ENCODE peak calls at places on chromosomes 12 and 14, in ten cellular contexts. D is tibial nerve, B is uterus, M is H1, Q is endothelial cell of umbilical vein, Z is ovary, C is IMR-90, K is A549, I is breast epithelium, F is sigmoid colon. X is an unnamed sample.

GRCh38 chr12:97177482-97177881 is 270.4 kb downstream of the NEDD1 start:
- DNase-seq in Z (no peak), I (no peak), K (no peak), F (no peak), B (no peak), M (no peak), C (no peak), D (no peak), Q (no peak), X (no peak)

GRCh38 chr14:76323331-76324050 is 52.4 kb upstream of the ESRRB start:
- DNase-seq in Z (no peak), F (peak), B (no peak), Q (no peak), M (no peak), I (no peak), D (no peak), C (no peak), K (no peak), X (no peak)

GRCh38 chr12:26164118-26164517 is 31.3 kb upstream of the SSPN start:
- DNase-seq in F (no peak), Q (no peak), I (no peak), M (no peak), Z (no peak), B (no peak), C (no peak), D (no peak), K (no peak), X (no peak)

GRCh38 chr12:115990241-115990640 is 287.3 kb downstream of the MED13L start:
- DNase-seq in C (no peak), D (no peak), F (no peak), I (no peak), K (no peak), Q (no peak), B (no peak), M (no peak), Z (no peak), X (no peak)

GRCh38 chr14:48616941-48617340 is 941.5 kb upstream of the MDGA2 start:
- DNase-seq in Q (no peak), Z (no peak), B (no peak), I (no peak), C (no peak), D (no peak), K (no peak), M (no peak), F (no peak), X (no peak)

GRCh38 chr12:106074706-106075392 is 63.9 kb downstream of the NUAK1 start:
- DNase-seq in C (peak), M (no peak), B (peak), Q (peak), I (no peak), K (no peak), F (no peak), D (no peak), Z (no peak), X (no peak)

GRCh38 chr12:77324763-77325468 is 259.5 kb upstream of the E2F7 start:
- DNase-seq in Z (peak), Q (peak), D (peak), K (peak), C (peak), M (peak), I (peak), F (peak), B (peak), X (no peak)

GRCh38 chr12:69661386-69661785 is 37.7 kb downstream of the BEST3 start:
- DNase-seq in Q (no peak), F (no peak), M (no peak), I (no peak), Z (no peak), C (no peak), K (no peak), B (no peak), D (no peak), X (no peak)

GRCh38 chr12:12724421-12725085 is 7.4 kb downstream of the CDKN1B start:
- DNase-seq in Z (no peak), Q (no peak), I (no peak), K (no peak), F (no peak), D (no peak), C (no peak), M (peak), B (no peak), X (no peak)

GRCh38 chr12:96811083-96811482 is 96.0 kb upstream of the NEDD1 start:
- DNase-seq in D (no peak), C (peak), B (no peak), Z (no peak), M (no peak), I (no peak), F (no peak), Q (peak), K (peak), X (no peak)

GRCh38 chr12:19575307-19576243 is 136.3 kb downstream of the AEBP2 start:
- DNase-seq in Q (peak), C (peak), F (peak), K (peak), Z (no peak), B (peak), I (peak), D (peak), M (no peak), X (peak)

DNA sequence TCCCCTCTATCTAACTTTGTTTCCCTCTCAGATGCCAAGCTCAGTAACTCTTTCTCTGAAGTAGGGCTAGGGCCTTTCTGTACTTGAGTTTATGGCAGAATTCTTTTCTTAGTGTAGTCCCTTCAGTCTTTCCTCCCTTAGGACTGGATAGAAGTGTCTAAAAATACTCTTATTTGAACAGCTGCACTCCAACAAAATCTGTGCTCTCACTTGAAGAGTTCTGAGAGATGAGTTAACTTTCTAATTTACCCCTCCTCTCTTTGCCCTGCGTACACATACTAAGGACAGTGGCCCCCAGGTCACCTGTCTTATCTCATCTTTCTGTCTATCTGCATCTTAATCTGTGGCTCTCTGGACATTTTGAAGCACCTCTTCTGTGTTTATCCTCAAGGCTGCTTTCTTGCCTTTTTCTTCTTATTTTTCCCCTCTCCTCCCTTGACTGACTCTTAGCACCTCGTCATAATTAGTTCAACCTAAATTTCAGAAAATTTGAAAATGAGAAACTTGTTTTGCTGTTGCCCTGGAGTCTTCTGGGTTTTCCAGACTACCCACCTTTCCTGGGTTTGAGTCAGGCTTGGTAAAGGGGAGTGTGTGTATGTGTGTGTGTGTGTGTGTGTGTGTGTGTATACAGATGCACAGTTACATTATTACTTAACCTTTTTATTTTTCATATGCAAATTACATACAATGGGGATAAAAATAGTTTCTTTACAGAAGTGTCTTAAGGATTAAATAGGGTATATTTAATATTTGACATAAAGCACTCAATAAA is 23.9 kb downstream of the NCKAP1L start:
- DNase-seq in B (no peak), M (no peak), I (no peak), K (no peak), F (no peak), D (no peak), C (no peak), Q (no peak), Z (no peak), X (no peak)
- H3K27ac ChIP-seq in B (no peak), M (no peak), I (no peak), K (no peak), F (no peak), D (no peak), C (no peak), Q (no peak), Z (no peak), X (no peak)

GRCh38 chr12:53727310-53728041 is at the start of gene CALCOCO1:
- DNase-seq in K (peak), I (peak), Z (peak), F (peak), C (peak), M (peak), Q (peak), D (peak), B (peak), X (peak)
- TF ChIP-seq POLR2A in K (peak), I (no peak), Z (no peak), F (no peak), C (no peak), M (no peak), Q (peak), D (peak), B (peak), X (peak)

GRCh38 chr14:61557262-61557661 is 138.1 kb upstream of the HIF1A start:
- DNase-seq in C (no peak), F (no peak), Z (no peak), M (no peak), K (no peak), D (no peak), I (no peak), B (no peak), Q (no peak), X (no peak)

GRCh38 chr14:61556455-61556854 is 138.9 kb upstream of the HIF1A start:
- DNase-seq in D (no peak), Z (no peak), B (no peak), C (no peak), I (no peak), Q (no peak), K (no peak), M (no peak), F (no peak), X (no peak)

GRCh38 chr14:61557854-61558253 is 137.5 kb upstream of the HIF1A start:
- DNase-seq in K (no peak), C (no peak), D (no peak), B (no peak), I (no peak), Z (no peak), M (no peak), F (no peak), Q (no peak), X (no peak)

GRCh38 chr14:61553730-61554641 is 141.3 kb upstream of the HIF1A start:
- DNase-seq in C (peak), Z (no peak), Q (no peak), D (peak), F (no peak), M (no peak), I (no peak), K (peak), B (no peak), X (no peak)

GRCh38 chr14:61555056-61555838 is 140.1 kb upstream of the HIF1A start:
- DNase-seq in B (no peak), K (no peak), Z (no peak), Q (no peak), M (no peak), D (no peak), C (peak), F (no peak), I (no peak), X (no peak)
- H3K27ac ChIP-seq in B (no peak), K (peak), Z (no peak), Q (no peak), M (no peak), D (no peak), C (peak), F (no peak), I (no peak), X (no peak)

DNA sequence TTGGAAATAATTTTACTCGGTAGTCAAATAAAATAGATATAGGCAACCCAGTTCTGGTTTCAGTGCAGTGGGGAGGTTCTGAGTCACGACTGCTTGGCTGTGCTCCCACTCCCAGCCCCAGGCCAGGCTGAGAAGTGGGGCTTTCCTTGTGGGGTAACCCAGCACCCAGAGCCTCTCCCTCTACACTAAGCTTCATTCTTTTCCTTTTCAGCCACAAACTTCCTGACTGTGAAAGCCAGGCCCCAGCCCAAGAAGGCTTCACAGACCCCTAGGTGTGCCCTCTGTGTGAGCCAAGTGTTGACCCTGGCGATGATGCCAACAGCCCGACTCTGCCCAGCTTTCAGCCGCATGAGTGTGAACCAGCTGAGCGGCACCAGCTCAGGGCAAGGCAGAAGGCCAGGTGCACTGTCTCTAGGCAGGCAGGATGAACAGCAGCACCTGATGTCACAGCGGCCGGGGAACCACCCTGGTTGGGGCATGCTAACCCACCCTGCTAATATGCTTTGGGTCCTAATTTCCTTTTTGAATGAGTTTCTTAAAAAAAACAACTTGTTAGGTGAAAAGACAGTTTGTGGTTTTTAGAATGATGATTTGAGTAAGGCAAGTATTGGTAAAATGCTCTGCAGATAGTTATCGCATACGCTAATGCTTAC is 42.2 kb upstream of the ATP23 start:
- DNase-seq in D (no peak), F (peak), Q (peak), M (no peak), C (peak), I (peak), K (no peak), B (peak), Z (peak), X (peak)
- TF ChIP-seq POLR2A in D (no peak), F (no peak), Q (no peak), M (no peak), C (no peak), I (no peak), K (no peak), B (no peak), Z (no peak), X (peak)

DNA sequence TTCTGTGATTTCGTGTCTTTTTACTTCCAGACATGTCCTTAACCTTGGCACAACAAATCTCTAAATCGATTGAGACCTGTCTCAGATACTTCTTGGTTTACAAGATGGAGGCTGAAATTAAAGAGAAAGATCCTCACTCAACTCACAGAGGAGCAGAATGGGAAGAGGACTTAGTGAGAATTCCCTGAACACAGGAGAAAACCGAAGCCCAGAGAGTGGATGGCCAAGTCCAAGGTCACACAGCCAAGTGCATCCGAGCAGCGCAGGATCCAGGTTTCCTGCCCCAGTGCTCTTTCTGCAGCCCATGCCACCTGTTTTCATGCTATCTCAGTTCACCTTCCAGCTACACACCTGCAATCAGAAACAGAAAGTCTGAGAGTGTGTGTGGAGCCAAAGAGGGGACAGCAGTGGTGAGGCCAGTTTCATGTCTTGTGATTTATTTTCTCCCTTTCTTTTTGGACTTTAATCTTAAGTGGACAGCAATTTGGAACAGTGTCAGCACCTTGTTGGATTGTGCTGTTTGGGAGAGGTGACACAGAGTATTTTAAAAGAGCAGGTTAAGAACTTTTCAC is 22.9 kb upstream of the TCL1B start:
- DNase-seq in D (no peak), C (no peak), K (no peak), M (no peak), I (no peak), Z (no peak), Q (no peak), F (no peak), B (no peak), X (no peak)
- H3K27ac ChIP-seq in D (no peak), C (no peak), K (no peak), M (no peak), I (no peak), Z (no peak), Q (no peak), F (no peak), B (no peak), X (no peak)

DNA sequence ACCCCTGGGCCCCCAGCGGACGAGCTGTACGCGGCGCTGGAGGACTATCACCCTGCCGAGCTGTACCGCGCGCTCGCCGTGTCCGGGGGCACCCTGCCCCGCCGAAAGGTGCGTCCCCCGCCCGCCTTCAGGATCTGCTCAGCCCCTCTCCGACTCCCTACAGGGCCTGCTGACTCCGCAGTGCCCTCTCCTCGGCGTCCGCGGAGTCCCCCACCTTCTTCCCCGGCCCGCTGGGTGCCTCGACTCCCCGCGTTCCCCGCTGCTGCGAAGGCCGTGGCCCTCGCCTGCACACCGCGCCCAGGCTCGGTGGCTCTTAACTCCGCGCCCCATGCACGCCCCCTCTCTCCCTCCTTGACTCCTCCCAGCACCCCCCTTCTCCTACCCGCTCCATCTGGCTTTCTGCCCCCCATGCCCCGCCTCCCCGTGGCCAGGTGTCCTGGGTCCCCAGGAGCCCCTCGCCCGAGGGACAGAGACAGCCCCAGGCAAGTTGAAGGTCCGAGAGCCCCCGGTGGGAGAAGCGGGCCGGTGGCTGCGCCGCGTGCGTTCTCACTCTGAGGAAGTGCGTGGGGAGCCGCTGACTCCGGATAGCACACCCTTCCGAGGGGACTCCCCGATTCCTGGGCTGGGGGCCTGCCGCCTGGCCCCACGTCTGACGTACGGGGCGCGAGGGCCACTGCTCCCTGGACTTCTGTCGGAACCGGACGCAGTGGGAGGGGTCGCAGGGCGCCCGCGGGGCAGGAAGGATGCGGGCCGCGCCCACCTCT is 594 bp downstream of the TAMALIN start:
- DNase-seq in M (no peak), D (peak), B (peak), Q (peak), I (no peak), C (no peak), K (no peak), Z (peak), F (peak), X (no peak)
- TF ChIP-seq POLR2A in M (no peak), D (peak), B (no peak), Q (no peak), I (no peak), C (no peak), K (no peak), Z (no peak), F (no peak), X (peak)

GRCh38 chr12:1676043-1676442 is 14.8 kb upstream of the ADIPOR2 start:
- DNase-seq in F (no peak), C (no peak), B (no peak), I (no peak), K (no peak), M (no peak), D (no peak), Q (no peak), Z (no peak), X (no peak)

GRCh38 chr12:1680804-1681492 is 9.9 kb upstream of the ADIPOR2 start:
- DNase-seq in F (no peak), D (no peak), C (no peak), M (peak), B (no peak), Z (no peak), K (no peak), Q (peak), I (no peak), X (no peak)

DNA sequence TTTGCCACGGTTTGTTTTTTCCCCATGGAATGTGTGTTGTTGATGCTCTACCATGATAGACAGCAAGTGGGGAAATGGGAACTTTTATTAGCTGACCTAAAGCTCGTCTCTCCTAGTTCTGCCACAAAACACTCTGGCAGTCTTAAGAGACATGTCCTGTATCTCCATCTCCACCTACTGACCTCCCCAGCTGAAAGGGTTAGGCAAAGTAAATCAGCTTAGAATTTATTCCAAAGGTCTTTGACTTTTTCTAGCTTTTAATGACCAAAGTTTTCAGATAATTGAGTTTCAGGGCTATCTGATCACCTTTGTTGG is 9.4 kb upstream of the ADIPOR2 start:
- DNase-seq in C (no peak), D (no peak), F (no peak), M (no peak), I (no peak), B (no peak), K (no peak), Q (no peak), Z (no peak), X (no peak)
- H3K27ac ChIP-seq in C (no peak), D (peak), F (no peak), M (no peak), I (peak), B (peak), K (no peak), Q (peak), Z (no peak), X (peak)

DNA sequence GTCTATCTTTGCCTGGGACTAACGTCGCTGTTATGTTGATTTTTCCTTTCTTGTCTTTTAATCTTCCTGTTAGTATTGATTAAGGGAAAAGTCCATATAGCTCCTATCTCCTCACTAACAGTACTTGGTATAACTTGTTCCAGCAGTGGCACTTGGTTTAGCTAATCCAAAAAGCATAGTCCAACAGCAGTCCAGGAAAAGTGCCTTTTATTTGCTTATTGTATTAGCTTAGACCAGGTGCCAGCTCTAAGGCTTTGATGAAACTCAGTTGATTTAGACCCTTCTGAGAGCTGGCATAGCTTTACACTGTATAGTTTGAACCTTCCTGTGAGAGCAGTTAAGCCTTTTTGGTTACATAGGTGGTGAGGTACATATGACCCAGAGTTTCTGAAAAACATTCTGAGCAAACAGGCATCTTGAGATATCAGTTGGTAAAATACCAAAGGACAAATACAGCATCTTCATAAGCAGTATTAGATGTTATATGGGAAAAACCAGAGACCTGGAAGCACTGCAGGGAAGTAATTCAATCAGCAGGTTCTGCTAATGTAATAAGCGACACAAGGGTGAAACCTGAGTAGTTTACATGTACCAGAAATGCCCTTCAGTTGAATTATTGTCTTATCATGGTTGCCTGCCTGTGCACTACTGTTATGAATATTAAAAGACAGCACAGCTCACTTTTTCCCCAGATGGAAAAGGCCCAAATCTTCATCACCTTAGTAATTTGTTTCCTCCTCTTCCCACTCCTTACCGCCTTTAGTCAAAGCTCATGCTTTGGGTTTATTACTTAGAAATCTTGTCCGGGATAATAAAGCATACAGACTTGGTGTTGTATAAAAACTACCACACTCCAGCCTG is 13.0 kb downstream of the PELI2 start:
- DNase-seq in Q (no peak), I (no peak), D (no peak), Z (no peak), M (no peak), F (no peak), K (no peak), C (no peak), B (no peak), X (no peak)
- TF ChIP-seq POLR2A in Q (no peak), I (no peak), D (no peak), Z (no peak), M (no peak), F (no peak), K (no peak), C (no peak), B (no peak), X (no peak)

GRCh38 chr14:68807987-68808386 is 15.1 kb upstream of the ZFP36L1 start:
- DNase-seq in C (no peak), K (no peak), Q (no peak), D (no peak), M (no peak), Z (peak), B (peak), I (peak), F (peak), X (no peak)
- H3K27ac ChIP-seq in C (peak), K (no peak), Q (no peak), D (peak), M (no peak), Z (peak), B (peak), I (peak), F (peak), X (peak)

X was measured in gastrocnemius medialis.